ENCODE peak calls at places on chromosomes 5 and 9, in seven cellular contexts. K is pons, X is adrenal gland, C is posterior vena cava, R is ELR, B is heart left ventricle, F is lower leg skin. V is an unnamed sample.

GRCh38 chr5:178141550-178141949 is 10.7 kb downstream of the RMND5B start:
- DNase-seq in K (no peak), X (no peak), C (no peak), R (no peak), B (no peak), F (no peak), V (no peak)

GRCh38 chr9:105150991-105151685 is 93.3 kb upstream of the SLC44A1 start:
- DNase-seq in K (no peak), X (no peak), C (no peak), R (peak; percentile 79), B (no peak), F (no peak), V (no peak)

GRCh38 chr9:115146581-115147021 is 28.6 kb upstream of the TNC start:
- DNase-seq in K (no peak), X (no peak), C (no peak), R (peak; percentile 95), B (no peak), F (no peak), V (no peak)

GRCh38 chr5:22855824-22856223 is 2.7 kb upstream of the CDH12 start:
- DNase-seq in K (no peak), X (no peak), C (no peak), R (no peak), B (no peak), F (no peak), V (no peak)

GRCh38 chr5:54187694-54188093 is 122.7 kb downstream of the ARL15 start:
- DNase-seq in K (no peak), X (no peak), C (no peak), R (no peak), B (no peak), F (no peak), V (no peak)

GRCh38 chr9:19030899-19031298 is 2.1 kb downstream of the SAXO1 start:
- DNase-seq in K (no peak), X (no peak), C (no peak), R (peak; percentile 40), B (no peak), F (no peak), V (no peak)

GRCh38 chr9:137316012-137316981 is 14.2 kb upstream of the NRARP start:
- DNase-seq in K (no peak), X (peak; percentile 15), C (peak; percentile 79), R (peak; percentile 50), B (peak; percentile 83), F (no peak), V (no peak)

GRCh38 chr5:177241768-177242167 is 61.8 kb downstream of the RAB24 start:
- DNase-seq in K (no peak), X (no peak), C (no peak), R (peak; percentile 74), B (no peak), F (no peak), V (no peak)

GRCh38 chr5:139104577-139105271 is 93.4 kb downstream of the SIL1 start:
- DNase-seq in K (peak; percentile 69), X (peak; percentile 93), C (peak; percentile 90), R (peak; percentile 15), B (peak; percentile 64), F (peak; percentile 91), V (peak; percentile 93)

GRCh38 chr5:5313081-5313736 is 109.3 kb upstream of the ICE1 start:
- DNase-seq in K (no peak), X (no peak), C (no peak), R (no peak), B (no peak), F (no peak), V (no peak)

GRCh38 chr9:79572891-79573696 is 1.3 kb downstream of the TLE4 start:
- DNase-seq in K (no peak), X (peak; percentile 38), C (peak; percentile 87), R (peak; percentile 49), B (peak; percentile 55), F (peak; percentile 92), V (no peak)

GRCh38 chr9:6007770-6008168 is 7.7 kb downstream of the RANBP6 start:
- DNase-seq in K (no peak), X (peak; percentile 79), C (peak; percentile 92), R (peak; percentile 66), B (peak; percentile 84), F (peak; percentile 95), V (peak; percentile 78)

GRCh38 chr5:134530375-134531077 is 5.1 kb downstream of the JADE2 start:
- DNase-seq in K (no peak), X (no peak), C (no peak), R (no peak), B (no peak), F (no peak), V (no peak)

GRCh38 chr5:103804714-103805113 is 242.1 kb upstream of the NUDT12 start:
- DNase-seq in K (no peak), X (no peak), C (no peak), R (peak; percentile 69), B (no peak), F (no peak), V (no peak)

GRCh38 chr9:85510830-85511504 is 230.8 kb downstream of the AGTPBP1 start:
- DNase-seq in K (no peak), X (no peak), C (no peak), R (no peak), B (no peak), F (no peak), V (no peak)